ENCODE peak calls at places on chromosomes 6 and 20, in four cellular contexts. P is pancreas, Q is activated B cell treated with CpG ODN at 0.5 μM for 24 hours, U is upper lobe of right lung. F is an unnamed sample.

GRCh38 chr6:169838291-169839028 is 87.0 kb downstream of the ERMARD start:
- DNase-seq in P (no peak), U (no peak), Q (no peak), F (no peak)

GRCh38 chr20:46800405-46800804 is 91.0 kb downstream of the SLC2A10 start:
- DNase-seq in P (no peak), U (no peak), Q (no peak), F (no peak)

GRCh38 chr20:32236819-32237218 is 29.1 kb downstream of the POFUT1 start:
- DNase-seq in U (no peak), Q (no peak), P (no peak), F (no peak)

GRCh38 chr6:5294392-5295211 is 33.3 kb downstream of the FARS2 start:
- DNase-seq in Q (no peak), P (no peak), U (no peak), F (no peak)

GRCh38 chr20:19012671-19013070 is 199.1 kb downstream of the SCP2D1 start:
- DNase-seq in Q (no peak), P (no peak), U (no peak), F (no peak)

GRCh38 chr20:38094373-38094775 is 60.8 kb downstream of the RPRD1B start:
- DNase-seq in Q (no peak), P (no peak), U (no peak), F (no peak)

GRCh38 chr6:139271056-139271455 is 20.7 kb downstream of the TXLNB start:
- DNase-seq in U (no peak), Q (no peak), P (no peak), F (no peak)

GRCh38 chr20:34570859-34571306 is 12.4 kb downstream of the MAP1LC3A start:
- DNase-seq in P (no peak), U (no peak), Q (no peak), F (no peak)

GRCh38 chr20:1241456-1241855 is 15.6 kb downstream of the RAD21L1 start:
- DNase-seq in P (no peak), U (no peak), Q (no peak), F (no peak)

GRCh38 chr6:43113431-43114260 is 37.5 kb downstream of the PTK7 start:
- DNase-seq in P (no peak), Q (no peak), U (no peak), F (no peak)

GRCh38 chr6:149898966-149899365 is 1.1 kb upstream of the RAET1E start:
- DNase-seq in Q (no peak), U (peak), P (no peak), F (no peak)

GRCh38 chr6:134295953-134296553 is 21.9 kb downstream of the SGK1 start:
- DNase-seq in Q (no peak), U (no peak), P (no peak), F (no peak)

GRCh38 chr20:57076202-57076651 is 190.2 kb downstream of the BMP7 start:
- DNase-seq in Q (no peak), P (no peak), U (peak), F (no peak)

GRCh38 chr6:134722996-134723871 is 226.7 kb downstream of the ALDH8A1 start:
- DNase-seq in U (no peak), Q (no peak), P (no peak), F (no peak)

GRCh38 chr6:65170273-65170672 is 536.8 kb downstream of the EYS start:
- DNase-seq in Q (no peak), U (no peak), P (no peak), F (no peak)

GRCh38 chr20:29873946-29874345 is 1383.5 kb upstream of the DEFB115 start:
- DNase-seq in U (peak), P (no peak), Q (no peak), F (peak)

GRCh38 chr6:111803804-111804203 is 69.4 kb downstream of the FYN start:
- DNase-seq in Q (no peak), P (no peak), U (no peak), F (no peak)

GRCh38 chr20:49539481-49540231 is 28.3 kb downstream of the PTGIS start:
- DNase-seq in P (no peak), Q (no peak), U (no peak), F (no peak)

GRCh38 chr6:170443151-170443662 is 109.9 kb downstream of the PSMB1 start:
- DNase-seq in P (no peak), U (peak), Q (no peak), F (no peak)

GRCh38 chr20:13567663-13568062 is 71.1 kb downstream of the TASP1 start:
- DNase-seq in Q (no peak), U (no peak), P (no peak), F (no peak)

GRCh38 chr6:117317261-117317660 is 51.9 kb downstream of the VGLL2 start:
- DNase-seq in P (no peak), Q (no peak), U (no peak), F (no peak)

GRCh38 chr6:27851440-27851839 is 60.8 kb downstream of the OR2B2 start:
- DNase-seq in Q (no peak), U (no peak), P (no peak), F (no peak)

GRCh38 chr6:17393335-17394191 is at the start of gene CAP2:
- DNase-seq in Q (no peak), U (peak), P (peak), F (no peak)

GRCh38 chr6:143698329-143698728 is 20.6 kb downstream of the PHACTR2 start:
- DNase-seq in U (no peak), P (no peak), Q (no peak), F (no peak)

GRCh38 chr20:62357681-62358080 is 9.4 kb downstream of the LAMA5 start:
- DNase-seq in U (no peak), P (no peak), Q (no peak), F (no peak)

GRCh38 chr6:131383421-131384411 is 189.3 kb upstream of the ARG1 start:
- DNase-seq in Q (no peak), U (no peak), P (no peak), F (no peak)

GRCh38 chr6:136014454-136015421 is 163.2 kb downstream of the PDE7B start:
- DNase-seq in Q (no peak), P (no peak), U (no peak), F (no peak)

GRCh38 chr6:54877713-54878317 is 31.2 kb downstream of the FAM83B start:
- DNase-seq in Q (no peak), P (no peak), U (no peak), F (no peak)

GRCh38 chr6:14276667-14277404 is 159.3 kb downstream of the CD83 start:
- DNase-seq in P (no peak), U (no peak), Q (no peak), F (no peak)

GRCh38 chr6:107246972-107247615 is 131.8 kb upstream of the BEND3 start:
- DNase-seq in P (no peak), U (no peak), Q (no peak), F (no peak)

GRCh38 chr6:106974999-106975698 is 620 bp upstream of the CD24 start:
- DNase-seq in Q (peak), U (peak), P (peak), F (no peak)

GRCh38 chr6:143100429-143100828 is 39.7 kb downstream of the AIG1 start:
- DNase-seq in P (no peak), Q (no peak), U (no peak), F (no peak)

GRCh38 chr6:53294095-53294494 is 54.7 kb downstream of the ELOVL5 start:
- DNase-seq in P (no peak), Q (no peak), U (no peak), F (no peak)

GRCh38 chr6:44667226-44667625 is 279.7 kb downstream of the CDC5L start:
- DNase-seq in P (no peak), U (no peak), Q (no peak), F (no peak)

GRCh38 chr20:21613512-21613911 is 92.0 kb upstream of the PAX1 start:
- DNase-seq in P (no peak), U (no peak), Q (no peak), F (no peak)

GRCh38 chr20:46128310-46129151 is 10.4 kb downstream of the CD40 start:
- DNase-seq in Q (peak), P (no peak), U (no peak), F (no peak)

GRCh38 chr6:44704240-44705150 is 317.0 kb downstream of the CDC5L start:
- DNase-seq in P (no peak), U (no peak), Q (no peak), F (no peak)

GRCh38 chr6:10412948-10413849 is 1.7 kb downstream of the TFAP2A start:
- DNase-seq in U (peak), P (peak), Q (no peak), F (no peak)

DNA sequence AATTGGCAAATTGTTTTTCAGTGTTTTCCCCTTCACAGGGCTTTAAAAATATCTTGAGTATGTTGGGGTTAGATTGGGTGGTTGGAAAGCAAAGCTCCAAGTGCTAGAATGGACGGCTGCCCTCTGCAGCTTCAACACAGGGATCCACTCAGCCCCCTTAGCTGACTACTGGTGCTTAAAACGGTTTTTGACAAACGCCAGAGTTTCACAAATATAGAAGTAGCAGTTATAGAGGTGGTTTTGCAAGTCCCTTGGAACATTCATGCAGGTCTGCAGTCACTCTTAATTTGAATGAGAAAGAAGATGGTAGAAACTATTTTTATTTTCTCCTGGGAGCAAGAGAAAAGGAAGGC is 175.9 kb downstream of the ARID1B start:
- DNase-seq in P (no peak), Q (no peak), U (no peak), F (no peak)
- TF ChIP-seq CTCF in P (no peak), Q (no peak), U (no peak), F (no peak)

DNA sequence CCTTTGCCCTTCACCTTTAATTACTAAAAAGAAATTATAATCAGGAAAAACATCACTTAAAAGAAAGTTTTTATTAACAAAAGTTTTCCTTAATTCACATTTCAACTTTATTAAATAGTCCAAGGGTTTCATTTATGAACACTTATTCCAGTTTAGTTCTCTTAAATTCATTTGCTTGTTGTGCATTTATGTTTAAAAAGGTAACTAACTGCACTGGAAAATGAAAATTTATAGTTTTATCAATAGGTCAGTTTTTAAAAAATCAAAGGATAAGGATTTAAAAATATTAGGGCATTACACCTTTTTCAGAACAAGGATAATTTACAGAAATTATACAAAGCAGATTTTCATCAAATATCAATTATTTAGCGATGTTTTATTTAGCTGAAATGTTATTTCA is 958 bp upstream of the ATP5F1E start:
- DNase-seq in P (no peak), Q (no peak), U (no peak), F (no peak)
- TF ChIP-seq CTCF in P (no peak), Q (no peak), U (no peak), F (no peak)

GRCh38 chr6:26569433-26569764 is 27.4 kb upstream of the ABT1 start:
- DNase-seq in Q (no peak), U (no peak), P (no peak), F (no peak)

GRCh38 chr6:26571592-26572296 is 25.0 kb upstream of the ABT1 start:
- DNase-seq in Q (no peak), P (peak), U (no peak), F (peak)

GRCh38 chr6:26563488-26563887 is 25.3 kb downstream of the HMGN4 start:
- DNase-seq in U (no peak), P (no peak), Q (no peak), F (no peak)

GRCh38 chr6:26570027-26570809 is 26.5 kb upstream of the ABT1 start:
- DNase-seq in Q (no peak), U (no peak), P (no peak), F (no peak)

GRCh38 chr6:26568601-26569432 is 27.9 kb upstream of the ABT1 start:
- DNase-seq in U (peak), P (peak), Q (peak), F (peak)
- TF ChIP-seq CTCF in U (peak), P (no peak), Q (no peak), F (no peak)

DNA sequence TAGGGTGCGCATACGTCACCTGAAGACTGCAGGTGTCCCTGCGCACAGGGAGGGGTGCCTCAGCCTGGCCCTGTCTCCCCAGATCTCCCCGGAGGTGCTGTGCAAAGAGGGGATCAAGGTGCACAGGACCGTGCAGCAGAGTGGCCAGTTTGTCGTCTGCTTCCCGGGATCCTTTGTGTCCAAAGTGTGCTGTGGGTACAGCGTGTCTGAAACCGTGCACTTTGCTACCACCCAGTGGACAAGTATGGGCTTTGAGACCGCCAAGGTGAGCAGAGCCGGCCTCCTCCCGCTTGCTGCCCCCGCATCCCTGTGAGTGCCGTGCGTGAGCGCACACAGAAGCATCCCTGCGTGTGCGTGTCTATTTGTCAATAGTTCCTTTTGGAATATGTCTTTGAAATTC is 150.7 kb downstream of the DTNBP1 start:
- DNase-seq in U (no peak), P (no peak), Q (no peak), F (no peak)
- TF ChIP-seq CTCF in U (no peak), P (no peak), Q (no peak), F (no peak)

GRCh38 chr6:95185874-95186273 is 391.5 kb upstream of the MANEA start:
- DNase-seq in Q (no peak), U (no peak), P (no peak), F (no peak)
- TF ChIP-seq CTCF in Q (no peak), U (no peak), P (no peak), F (no peak)

DNA sequence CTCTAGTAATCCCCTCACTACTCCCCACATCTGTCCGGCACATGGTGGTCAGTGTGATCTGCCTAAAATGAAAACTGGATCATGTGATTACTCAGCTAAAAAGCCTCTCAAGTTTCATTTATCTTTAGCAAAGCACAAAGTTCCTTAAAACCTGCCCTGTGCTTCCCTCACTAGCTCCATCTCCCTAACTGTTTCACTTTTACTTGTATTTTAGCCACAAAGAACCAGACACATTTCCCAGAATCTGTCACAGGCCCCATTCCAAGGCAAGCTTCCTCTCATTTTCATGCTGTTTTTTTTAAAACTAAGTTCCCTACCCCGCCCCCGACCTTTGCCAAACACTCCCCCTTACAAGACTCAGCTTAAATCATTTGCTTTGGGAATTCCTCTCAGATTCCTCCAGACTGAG is 8.9 kb upstream of the IGF2R start:
- DNase-seq in U (no peak), Q (no peak), P (no peak), F (no peak)
- TF ChIP-seq CTCF in U (no peak), Q (no peak), P (no peak), F (no peak)